ENCODE peak calls at places on chromosomes 3 and 15, in seven cellular contexts. O, P, J, L, B, Q and K are unnamed samples.

GRCh38 chr15:43749690-43750345 is 3.6 kb downstream of the PDIA3 start:
- DNase-seq in O (no peak), P (no peak), J (peak; percentile 55), L (no peak), B (no peak), Q (no peak), K (no peak)

GRCh38 chr15:69853572-69853971 is 244.1 kb downstream of the TLE3 start:
- DNase-seq in O (peak; percentile 78), P (peak; percentile 67), J (no peak), L (no peak), B (no peak), Q (no peak), K (no peak)

GRCh38 chr3:41001556-41001955 is 197.7 kb upstream of the CTNNB1 start:
- DNase-seq in O (no peak), P (no peak), J (no peak), L (no peak), B (no peak), Q (no peak), K (no peak)

GRCh38 chr3:124246949-124247348 is 255.0 kb upstream of the ROPN1 start:
- DNase-seq in O (no peak), P (no peak), J (no peak), L (no peak), B (peak; percentile 42), Q (no peak), K (peak; percentile 36)

GRCh38 chr3:72821170-72821781 is 27.0 kb downstream of the SHQ1 start:
- DNase-seq in O (no peak), P (peak; percentile 27), J (peak; percentile 71), L (no peak), B (no peak), Q (peak; percentile 17), K (no peak)

GRCh38 chr3:61358364-61358763 is 107.1 kb upstream of the FHIT start:
- DNase-seq in O (no peak), P (no peak), J (peak; percentile 93), L (no peak), B (no peak), Q (peak; percentile 59), K (peak; percentile 74)

GRCh38 chr3:112759681-112760080 is 87.0 kb downstream of the CD200R1L start:
- DNase-seq in O (no peak), P (no peak), J (no peak), L (no peak), B (no peak), Q (no peak), K (no peak)

GRCh38 chr15:45118131-45118588 is 4.0 kb downstream of the DUOXA2 start:
- DNase-seq in O (peak; percentile 96), P (peak; percentile 83), J (peak; percentile 77), L (no peak), B (peak; percentile 87), Q (peak; percentile 92), K (peak; percentile 95)

GRCh38 chr3:186466391-186466974 is 77.7 kb downstream of the CRYGS start:
- DNase-seq in O (no peak), P (no peak), J (no peak), L (no peak), B (no peak), Q (no peak), K (no peak)

GRCh38 chr3:185874119-185874518 is 49.3 kb upstream of the IGF2BP2 start:
- DNase-seq in O (no peak), P (no peak), J (no peak), L (no peak), B (no peak), Q (no peak), K (no peak)

GRCh38 chr3:16069149-16069922 is 105.1 kb upstream of the GALNT15 start:
- DNase-seq in O (no peak), P (peak; percentile 80), J (no peak), L (no peak), B (no peak), Q (no peak), K (no peak)

GRCh38 chr3:53074366-53074696 is 28.5 kb upstream of the SFMBT1 start:
- DNase-seq in O (no peak), P (no peak), J (no peak), L (no peak), B (no peak), Q (no peak), K (no peak)

GRCh38 chr15:85672338-85673097 is 122.2 kb downstream of the KLHL25 start:
- DNase-seq in O (no peak), P (no peak), J (no peak), L (no peak), B (no peak), Q (no peak), K (no peak)

GRCh38 chr3:160395297-160395696 is 3.7 kb downstream of the IFT80 start:
- DNase-seq in O (no peak), P (peak; percentile 58), J (peak; percentile 37), L (no peak), B (no peak), Q (no peak), K (no peak)

GRCh38 chr3:93906245-93906644 is 67.5 kb downstream of the PROS1 start:
- DNase-seq in O (no peak), P (no peak), J (no peak), L (no peak), B (no peak), Q (no peak), K (no peak)

GRCh38 chr3:43043071-43043766 is 62.7 kb downstream of the POMGNT2 start:
- DNase-seq in O (no peak), P (no peak), J (no peak), L (no peak), B (no peak), Q (no peak), K (no peak)

GRCh38 chr3:158802399-158803023 is 657 bp downstream of the MFSD1 start:
- DNase-seq in O (no peak), P (no peak), J (peak; percentile 63), L (no peak), B (peak; percentile 28), Q (no peak), K (peak; percentile 32)

GRCh38 chr3:151367448-151367847 is 17.1 kb downstream of the P2RY12 start:
- DNase-seq in O (no peak), P (no peak), J (no peak), L (no peak), B (no peak), Q (no peak), K (no peak)

GRCh38 chr15:27454281-27455060 is 483.5 kb downstream of the GABRG3 start:
- DNase-seq in O (no peak), P (peak; percentile 46), J (no peak), L (no peak), B (no peak), Q (no peak), K (no peak)

GRCh38 chr15:83158393-83158792 is 49.2 kb downstream of the HDGFL3 start:
- DNase-seq in O (no peak), P (no peak), J (no peak), L (no peak), B (no peak), Q (no peak), K (no peak)

GRCh38 chr15:92949604-92950249 is 49.6 kb downstream of the CHD2 start:
- DNase-seq in O (peak; percentile 10), P (no peak), J (no peak), L (no peak), B (no peak), Q (no peak), K (no peak)

GRCh38 chr15:72473670-72474465 is at the start of gene ARIH1:
- DNase-seq in O (peak; percentile 98), P (peak; percentile 97), J (peak; percentile 87), L (peak; percentile 91), B (peak; percentile 92), Q (peak; percentile 98), K (peak; percentile 97)

GRCh38 chr15:94965593-94965992 is 734.2 kb downstream of the MCTP2 start:
- DNase-seq in O (no peak), P (no peak), J (no peak), L (no peak), B (no peak), Q (peak; percentile 14), K (no peak)

GRCh38 chr15:28954466-28955159 is 68.8 kb downstream of the APBA2 start:
- DNase-seq in O (no peak), P (no peak), J (no peak), L (no peak), B (no peak), Q (no peak), K (no peak)